ENCODE peak calls at places on chromosome 10, in four cellular contexts. A is CD4-positive, alpha-beta memory T cell; U is thoracic aorta; L is HT1080. E is an unnamed sample.

GRCh38 chr10:101840741-101841453 is 2.7 kb downstream of the KCNIP2 start:
- DNase-seq in A (peak), U (no peak), L (peak), E (no peak)

GRCh38 chr10:11539191-11539868 is 72.1 kb downstream of the USP6NL start:
- DNase-seq in A (no peak), U (no peak), L (peak), E (no peak)

GRCh38 chr10:34780818-34781380 is 34.2 kb downstream of the PARD3 start:
- DNase-seq in A (no peak), U (no peak), L (peak), E (no peak)

GRCh38 chr10:101609481-101609880 is 21.4 kb downstream of the DPCD start:
- DNase-seq in A (no peak), U (no peak), L (peak), E (no peak)

GRCh38 chr10:61733358-61733940 is 70.7 kb downstream of the CABCOCO1 start:
- DNase-seq in A (peak), U (no peak), L (peak), E (no peak)

GRCh38 chr10:118465300-118465874 is 123.3 kb upstream of the FAM204A start:
- DNase-seq in A (no peak), U (no peak), L (no peak), E (no peak)

GRCh38 chr10:43427166-43427825 is 9.6 kb upstream of the ZNF487 start:
- DNase-seq in A (peak), U (no peak), L (no peak), E (no peak)

GRCh38 chr10:24897326-24897926 is 55.0 kb downstream of the PRTFDC1 start:
- DNase-seq in A (peak), U (no peak), L (peak), E (no peak)

GRCh38 chr10:12419279-12419847 is 70.0 kb downstream of the CAMK1D start:
- DNase-seq in A (peak), U (peak), L (peak), E (no peak)

GRCh38 chr10:122476034-122476695 is 14.8 kb downstream of the HTRA1 start:
- DNase-seq in A (no peak), U (no peak), L (no peak), E (no peak)

GRCh38 chr10:4217187-4217586 is 432.2 kb upstream of the KLF6 start:
- DNase-seq in A (no peak), U (no peak), L (no peak), E (no peak)

GRCh38 chr10:29501692-29502091 is 133.1 kb downstream of the SVIL start:
- DNase-seq in A (no peak), U (no peak), L (peak), E (no peak)

GRCh38 chr10:50567384-50567783 is 56.4 kb downstream of the SGMS1 start:
- DNase-seq in A (no peak), U (no peak), L (no peak), E (no peak)

GRCh38 chr10:70296406-70296899 is 12.6 kb upstream of the NPFFR1 start:
- DNase-seq in A (no peak), U (peak), L (peak), E (no peak)

GRCh38 chr10:100710151-100710871 is 35.1 kb upstream of the PAX2 start:
- DNase-seq in A (no peak), U (no peak), L (no peak), E (no peak)